ENCODE peak calls at places on chromosomes 12 and 14, in ten cellular contexts. F is LoVo; P is choroid plexus epithelial cell; B is fibroblast of pulmonary artery; G is CD4-positive, CD25-positive, alpha-beta regulatory T cell; E is amniotic stem cell; V is A172; Q is uterus; J is A549; O is stimulated activated CD4-positive, alpha-beta T cell treated with anti-CD3 and anti-CD28 coated beads, Interleukin-1b, Interleukin-23, amount 100 ng/mL, for 24 hours. N is an unnamed sample.

GRCh38 chr14:29671034-29671433 is 256.6 kb downstream of the PRKD1 start:
- DNase-seq in F (no peak), P (peak), B (peak), G (no peak), E (no peak), V (peak), Q (no peak), J (no peak), O (no peak), N (no peak)

GRCh38 chr12:127780881-127781280 is 486.1 kb upstream of the TMEM132C start:
- DNase-seq in F (no peak), P (no peak), B (no peak), G (no peak), E (no peak), V (no peak), Q (no peak), J (no peak), O (no peak), N (no peak)

GRCh38 chr12:107200394-107200793 is 107.0 kb upstream of the CRY1 start:
- DNase-seq in F (peak), P (peak), B (peak), G (no peak), E (no peak), V (peak), Q (no peak), J (peak), O (no peak), N (no peak)

GRCh38 chr12:70603044-70603443 is 34.2 kb downstream of the PTPRB start:
- DNase-seq in F (no peak), P (peak), B (no peak), G (no peak), E (no peak), V (no peak), Q (no peak), J (no peak), O (no peak), N (no peak)

GRCh38 chr12:2672863-2673262 is 121.9 kb upstream of the FKBP4 start:
- DNase-seq in F (no peak), P (no peak), B (no peak), G (no peak), E (no peak), V (no peak), Q (no peak), J (no peak), O (no peak), N (no peak)

GRCh38 chr12:8829128-8829524 is 6.7 kb downstream of the A2ML1 start:
- DNase-seq in F (no peak), P (no peak), B (no peak), G (no peak), E (no peak), V (no peak), Q (no peak), J (no peak), O (no peak), N (no peak)

GRCh38 chr12:33617218-33617617 is 177.6 kb upstream of the SYT10 start:
- DNase-seq in F (no peak), P (no peak), B (no peak), G (no peak), E (no peak), V (no peak), Q (no peak), J (no peak), O (no peak), N (no peak)

GRCh38 chr14:55356913-55357312 is 54.7 kb downstream of the ATG14 start:
- DNase-seq in F (no peak), P (no peak), B (no peak), G (no peak), E (no peak), V (no peak), Q (no peak), J (no peak), O (no peak), N (no peak)

GRCh38 chr12:116812238-116812637 is 69.0 kb downstream of the HRK start:
- DNase-seq in F (no peak), P (no peak), B (no peak), G (no peak), E (no peak), V (no peak), Q (no peak), J (no peak), O (no peak), N (no peak)

GRCh38 chr12:31363826-31364225 is 37.9 kb upstream of the SINHCAF start:
- DNase-seq in F (no peak), P (no peak), B (no peak), G (no peak), E (no peak), V (no peak), Q (no peak), J (no peak), O (no peak), N (no peak)

GRCh38 chr12:122886851-122887816 is 8.8 kb downstream of the VPS37B start:
- DNase-seq in F (peak), P (peak), B (peak), G (no peak), E (no peak), V (peak), Q (no peak), J (peak), O (no peak), N (no peak)

GRCh38 chr12:53077030-53077429 is 2.2 kb downstream of the SPRYD3 start:
- DNase-seq in F (no peak), P (no peak), B (no peak), G (no peak), E (no peak), V (no peak), Q (peak), J (no peak), O (no peak), N (no peak)

GRCh38 chr12:24754690-24755638 is 193.9 kb downstream of the BCAT1 start:
- DNase-seq in F (peak), P (peak), B (peak), G (no peak), E (no peak), V (peak), Q (no peak), J (no peak), O (no peak), N (no peak)

GRCh38 chr14:50218501-50218900 is 12.9 kb downstream of the SOS2 start:
- DNase-seq in F (no peak), P (no peak), B (no peak), G (no peak), E (no peak), V (no peak), Q (no peak), J (no peak), O (no peak), N (no peak)

GRCh38 chr12:6047249-6048227 is 76.9 kb downstream of the VWF start:
- DNase-seq in F (no peak), P (peak), B (peak), G (no peak), E (peak), V (no peak), Q (no peak), J (no peak), O (no peak), N (no peak)

GRCh38 chr14:70709726-70710382 is 68.1 kb downstream of the TTC9 start:
- DNase-seq in F (no peak), P (no peak), B (no peak), G (no peak), E (no peak), V (no peak), Q (no peak), J (no peak), O (no peak), N (no peak)

GRCh38 chr14:21090194-21090939 is 8.1 kb downstream of the ZNF219 start:
- DNase-seq in F (no peak), P (no peak), B (no peak), G (no peak), E (no peak), V (no peak), Q (no peak), J (no peak), O (no peak), N (peak)

GRCh38 chr12:126093911-126094310 is 1028.7 kb downstream of the AACS start:
- DNase-seq in F (no peak), P (peak), B (peak), G (no peak), E (no peak), V (peak), Q (no peak), J (peak), O (no peak), N (no peak)

GRCh38 chr12:59886131-59886751 is 290.4 kb downstream of the SLC16A7 start:
- DNase-seq in F (no peak), P (no peak), B (no peak), G (no peak), E (no peak), V (no peak), Q (no peak), J (no peak), O (no peak), N (no peak)

GRCh38 chr14:69595336-69595735 is 16.1 kb upstream of the SUSD6 start:
- DNase-seq in F (no peak), P (no peak), B (no peak), G (no peak), E (no peak), V (no peak), Q (no peak), J (no peak), O (no peak), N (no peak)

GRCh38 chr14:105503918-105504692 is 13.1 kb downstream of the TEDC1 start:
- DNase-seq in F (no peak), P (no peak), B (no peak), G (no peak), E (no peak), V (no peak), Q (no peak), J (peak), O (no peak), N (no peak)

GRCh38 chr14:96268426-96269358 is 12.7 kb downstream of the BDKRB1 start:
- DNase-seq in F (no peak), P (peak), B (peak), G (no peak), E (peak), V (peak), Q (peak), J (peak), O (no peak), N (no peak)